ENCODE peak calls at places on chromosomes 4 and X, in five cellular contexts. S is tibial nerve, M is IMR-90, O is suprapubic skin, G is stomach. A is an unnamed sample.

GRCh38 chr4:35934370-35934981 is 309.8 kb downstream of the ARAP2 start:
- DNase-seq in M (peak), G (no peak), O (no peak), S (no peak), A (peak)

GRCh38 chr4:70583952-70584834 is 7.9 kb upstream of the AMBN start:
- DNase-seq in M (no peak), S (no peak), G (peak), O (no peak), A (no peak)

GRCh38 chrX:144006811-144007210 is 122.9 kb downstream of the UBE2NL start:
- DNase-seq in M (no peak), G (no peak), O (no peak), S (no peak), A (no peak)

GRCh38 chrX:40171513-40172168 is 73.9 kb upstream of the BCOR start:
- DNase-seq in S (no peak), M (no peak), G (no peak), O (no peak), A (peak)

GRCh38 chrX:69285881-69286545 is 120.8 kb upstream of the PJA1 start:
- DNase-seq in O (no peak), G (peak), M (no peak), S (peak), A (peak)

GRCh38 chr4:101833455-101833854 is 42.9 kb downstream of the BANK1 start:
- DNase-seq in O (no peak), G (no peak), S (no peak), M (no peak), A (no peak)

GRCh38 chrX:80511969-80512760 is 91.9 kb downstream of the TENT5D start:
- DNase-seq in O (no peak), S (no peak), G (no peak), M (no peak), A (peak)

GRCh38 chr4:126604273-126604867 is 1028.4 kb upstream of the INTU start:
- DNase-seq in G (no peak), M (peak), S (peak), O (no peak), A (peak)

GRCh38 chrX:126799059-126799458 is 20.5 kb upstream of the PRR32 start:
- DNase-seq in O (no peak), M (no peak), S (no peak), G (no peak), A (no peak)

GRCh38 chrX:54891573-54891972 is 29.1 kb upstream of the TRO start:
- DNase-seq in S (peak), M (peak), G (no peak), O (no peak), A (peak)

GRCh38 chr4:69038582-69038981 is 57.7 kb upstream of the UGT2B7 start:
- DNase-seq in S (no peak), M (peak), O (no peak), G (no peak), A (no peak)

GRCh38 chr4:106746451-106746850 is 289.7 kb downstream of the DKK2 start:
- DNase-seq in S (no peak), G (no peak), O (no peak), M (no peak), A (no peak)

GRCh38 chr4:90943311-90943710 is 816.1 kb downstream of the CCSER1 start:
- DNase-seq in S (no peak), M (no peak), O (no peak), G (no peak), A (no peak)

GRCh38 chr4:74768857-74769525 is 25.3 kb downstream of the BTC start:
- DNase-seq in M (peak), G (peak), O (no peak), S (no peak), A (no peak)

GRCh38 chrX:140710710-140711109 is 1.2 kb downstream of the LINC00632 start:
- DNase-seq in S (no peak), G (no peak), O (no peak), M (no peak), A (no peak)

GRCh38 chr4:91620952-91621351 is 682.8 kb upstream of the GRID2 start:
- DNase-seq in G (no peak), M (no peak), S (no peak), O (no peak), A (no peak)

GRCh38 chr4:121712001-121712655 is 15.3 kb upstream of the ANXA5 start:
- DNase-seq in M (no peak), O (no peak), S (no peak), G (no peak), A (no peak)

GRCh38 chr4:16227462-16227868 is 1.2 kb upstream of the TAPT1 start:
- DNase-seq in S (peak), G (peak), M (peak), O (peak), A (peak)

GRCh38 chr4:107747748-107748486 is 27.9 kb upstream of the PAPSS1 start:
- DNase-seq in M (no peak), G (no peak), S (no peak), O (no peak), A (no peak)

GRCh38 chr4:94160774-94161173 is 46.9 kb upstream of the SMARCAD1 start:
- DNase-seq in M (no peak), S (no peak), O (no peak), G (no peak), A (no peak)

GRCh38 chr4:124810814-124811213 is 98.3 kb upstream of the ANKRD50 start:
- DNase-seq in S (no peak), O (no peak), G (no peak), M (no peak), A (no peak)

GRCh38 chr4:84531689-84532088 is 32.6 kb upstream of the NKX6-1 start:
- DNase-seq in M (no peak), S (no peak), O (no peak), G (no peak), A (no peak)

GRCh38 chr4:95263960-95264359 is 284.8 kb downstream of the UNC5C start:
- DNase-seq in G (no peak), M (no peak), O (no peak), S (no peak), A (no peak)

GRCh38 chr4:24470681-24471622 is 113.4 kb downstream of the DHX15 start:
- DNase-seq in S (peak), G (no peak), M (peak), O (no peak), A (no peak)

GRCh38 chr4:185811509-185812364 is at the start of gene SORBS2:
- DNase-seq in S (no peak), O (no peak), G (peak), M (peak), A (no peak)
- TF ChIP-seq POLR2A in S (no peak), O (no peak), G (peak), M (no peak), A (no peak)

GRCh38 chrX:1713296-1713695 is 98.4 kb downstream of the ASMT start:
- DNase-seq in S (no peak), G (no peak), M (no peak), O (no peak), A (no peak)
- TF ChIP-seq POLR2A in S (no peak), G (no peak), M (no peak), O (no peak), A (no peak)

GRCh38 chrX:71106427-71106826 is at the start of gene CXorf65:
- DNase-seq in M (no peak), O (no peak), G (no peak), S (no peak), A (peak)

GRCh38 chrX:71111851-71112468 is 583 bp upstream of the IL2RG start:
- DNase-seq in O (no peak), S (no peak), M (no peak), G (no peak), A (no peak)

GRCh38 chrX:71107762-71108360 is 1.3 kb upstream of the CXorf65 start:
- DNase-seq in O (no peak), M (no peak), S (no peak), G (no peak), A (peak)

GRCh38 chrX:71107245-71107644 is 705 bp upstream of the CXorf65 start:
- DNase-seq in G (no peak), O (no peak), M (no peak), S (no peak), A (no peak)

DNA sequence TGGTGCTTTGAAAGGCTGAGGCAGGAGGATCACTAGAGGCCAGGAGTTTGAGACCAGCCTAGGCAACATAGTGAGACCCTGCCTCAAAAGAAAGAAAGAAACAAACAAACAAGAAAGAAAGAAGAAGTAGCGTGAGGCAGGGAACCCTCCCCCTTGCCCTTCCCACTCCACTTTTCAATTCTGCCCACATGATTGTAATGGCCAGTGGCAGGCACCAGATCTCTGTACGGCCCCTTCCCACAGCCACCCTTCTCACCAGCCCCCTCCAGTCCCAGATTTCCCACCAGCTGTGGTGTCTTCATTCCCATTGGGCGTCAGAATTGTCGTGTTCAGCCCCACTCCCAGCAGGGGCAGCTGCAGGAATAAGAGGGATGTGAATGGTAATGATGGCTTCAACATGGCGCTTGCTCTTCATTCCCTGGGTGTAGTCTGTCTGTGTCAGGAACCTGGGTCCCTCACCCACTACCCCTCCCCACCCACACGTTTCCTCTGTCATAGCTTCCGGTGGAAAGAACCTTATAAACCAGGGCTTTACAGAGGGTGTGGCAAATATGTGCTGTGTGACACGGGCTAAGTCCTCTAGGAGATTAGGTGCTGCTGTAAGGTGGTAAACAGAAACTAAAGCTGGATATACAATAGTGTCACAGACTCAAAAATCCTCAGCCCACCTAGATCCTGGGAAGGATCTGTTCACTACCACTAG is at the start of gene IL2RG:
- DNase-seq in G (peak), O (no peak), S (no peak), M (no peak), A (peak)
- TF ChIP-seq POLR2A in G (no peak), O (peak), S (no peak), M (no peak), A (peak)

DNA sequence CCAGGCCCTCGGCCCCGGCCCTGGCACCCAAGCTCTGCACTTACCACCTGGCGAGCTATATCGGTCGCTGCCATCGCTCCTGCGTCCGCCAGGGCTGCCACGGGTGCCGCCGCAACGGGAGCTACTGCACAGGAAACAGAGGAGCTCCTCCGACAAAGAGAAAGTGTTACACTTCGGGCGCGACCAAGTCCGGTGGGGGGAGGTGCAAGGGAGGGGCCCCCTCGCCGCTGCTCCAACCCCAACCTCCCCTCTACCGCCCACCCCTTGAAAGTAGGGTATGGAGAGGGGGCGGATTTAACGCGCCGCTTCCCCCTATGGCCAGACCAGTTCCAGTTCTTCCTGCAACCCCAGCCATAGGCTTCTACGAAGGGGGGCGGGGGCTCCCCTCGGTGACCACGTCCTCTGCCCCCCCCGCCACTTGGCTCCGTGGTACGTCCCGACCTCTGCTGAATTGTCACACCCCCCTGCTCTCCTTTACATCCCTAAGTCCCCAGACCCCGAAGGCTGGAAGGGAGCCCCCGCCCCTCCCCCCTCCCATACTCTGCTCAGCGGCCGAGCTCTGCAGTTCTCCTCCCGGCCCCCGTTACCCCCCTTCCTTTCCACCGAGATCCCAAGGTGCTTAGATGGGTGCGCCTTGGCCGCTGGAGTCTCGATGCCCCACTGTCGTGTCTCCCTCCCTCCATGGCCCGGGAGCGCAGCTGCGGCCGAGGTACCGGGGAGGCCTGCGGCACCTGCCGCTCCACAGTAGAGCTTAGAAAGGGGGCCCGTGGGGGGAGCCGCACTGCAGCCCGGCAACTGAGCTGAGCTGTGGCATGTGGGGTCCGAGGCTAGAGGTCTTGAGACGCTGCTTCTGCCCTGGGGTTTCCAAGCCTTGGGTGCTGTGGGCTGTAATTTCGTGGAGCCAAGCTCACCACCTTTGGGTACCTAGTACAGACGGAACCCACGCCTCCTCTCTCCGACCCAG is at the start of gene SEPTIN6:
- DNase-seq in S (peak), O (peak), G (peak), M (peak), A (peak)
- TF ChIP-seq POLR2A in S (no peak), O (no peak), G (no peak), M (peak), A (peak)

GRCh38 chr4:67931256-67931655 is 32.0 kb downstream of the TMPRSS11A start:
- DNase-seq in O (no peak), S (no peak), M (no peak), G (no peak), A (no peak)

GRCh38 chr4:67935888-67936287 is 27.4 kb downstream of the TMPRSS11A start:
- DNase-seq in M (no peak), O (no peak), G (no peak), S (no peak), A (no peak)

GRCh38 chr4:67933038-67933437 is 30.3 kb downstream of the TMPRSS11A start:
- DNase-seq in M (no peak), S (no peak), O (no peak), G (no peak), A (no peak)

GRCh38 chr4:67933755-67934154 is 29.5 kb downstream of the TMPRSS11A start:
- DNase-seq in O (no peak), S (no peak), M (no peak), G (no peak), A (peak)

GRCh38 chr4:67934628-67935027 is 28.7 kb downstream of the TMPRSS11A start:
- DNase-seq in S (no peak), G (no peak), O (no peak), M (no peak), A (no peak)
- TF ChIP-seq POLR2A in S (no peak), G (no peak), O (no peak), M (no peak), A (no peak)

DNA sequence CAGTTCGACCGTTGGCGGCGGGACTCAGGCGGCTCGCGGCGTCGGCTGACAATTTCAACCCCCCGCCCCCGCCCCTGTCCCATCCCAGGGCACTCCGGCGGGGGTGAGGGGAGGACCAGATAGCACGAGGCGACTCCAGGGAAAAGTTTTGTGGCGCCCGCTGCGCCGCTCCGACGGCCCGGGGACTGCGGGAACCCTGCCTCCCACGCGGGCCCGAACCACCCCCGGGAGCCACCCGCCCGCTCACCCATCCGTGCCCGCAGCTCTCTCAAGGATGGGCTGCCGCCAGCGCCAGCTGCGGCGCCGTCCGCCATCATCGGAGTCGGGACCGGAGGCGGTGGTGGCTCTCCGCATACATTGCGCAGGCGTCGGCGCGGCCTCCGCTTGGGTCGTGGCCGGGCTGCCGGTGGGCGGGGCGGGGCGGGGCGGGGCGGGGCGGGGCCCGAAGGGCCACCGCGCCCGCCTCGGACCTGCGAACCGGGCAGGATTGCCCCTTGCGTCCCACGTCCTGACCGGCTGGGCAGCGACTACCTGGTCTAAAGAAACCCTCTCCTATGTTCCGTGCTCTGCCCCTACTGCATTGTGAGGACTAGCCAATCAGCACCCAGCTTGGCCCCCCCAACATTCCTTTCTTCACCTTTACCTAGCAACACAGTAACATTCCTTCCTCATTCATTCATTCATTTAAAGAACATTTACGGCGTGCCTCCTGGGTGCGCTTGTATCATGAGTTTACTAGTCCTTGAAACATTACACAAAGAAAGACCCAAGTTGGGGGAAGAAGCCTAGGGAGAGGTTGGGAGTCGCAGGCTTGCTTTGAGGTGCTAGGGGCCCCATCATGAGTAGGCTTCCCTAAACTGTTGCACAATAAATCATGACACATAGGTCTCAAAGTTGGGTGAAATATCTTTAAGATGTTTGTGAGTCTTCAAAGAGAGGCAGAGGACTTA is at the start of gene MAP7D3:
- DNase-seq in G (peak), O (no peak), M (peak), S (peak), A (peak)
- TF ChIP-seq POLR2A in G (no peak), O (no peak), M (peak), S (peak), A (no peak)

GRCh38 chr4:128810871-128811570 is 1.5 kb downstream of the JADE1 start:
- DNase-seq in G (peak), M (peak), O (peak), S (peak), A (peak)
- TF ChIP-seq POLR2A in G (peak), M (peak), O (peak), S (peak), A (peak)

GRCh38 chrX:47133493-47133892 is 11.0 kb downstream of the NDUFB11 start:
- DNase-seq in G (no peak), S (no peak), M (no peak), O (no peak), A (no peak)

GRCh38 chrX:47129879-47130358 is 14.6 kb downstream of the NDUFB11 start:
- DNase-seq in M (no peak), G (no peak), S (no peak), O (no peak), A (no peak)

DNA sequence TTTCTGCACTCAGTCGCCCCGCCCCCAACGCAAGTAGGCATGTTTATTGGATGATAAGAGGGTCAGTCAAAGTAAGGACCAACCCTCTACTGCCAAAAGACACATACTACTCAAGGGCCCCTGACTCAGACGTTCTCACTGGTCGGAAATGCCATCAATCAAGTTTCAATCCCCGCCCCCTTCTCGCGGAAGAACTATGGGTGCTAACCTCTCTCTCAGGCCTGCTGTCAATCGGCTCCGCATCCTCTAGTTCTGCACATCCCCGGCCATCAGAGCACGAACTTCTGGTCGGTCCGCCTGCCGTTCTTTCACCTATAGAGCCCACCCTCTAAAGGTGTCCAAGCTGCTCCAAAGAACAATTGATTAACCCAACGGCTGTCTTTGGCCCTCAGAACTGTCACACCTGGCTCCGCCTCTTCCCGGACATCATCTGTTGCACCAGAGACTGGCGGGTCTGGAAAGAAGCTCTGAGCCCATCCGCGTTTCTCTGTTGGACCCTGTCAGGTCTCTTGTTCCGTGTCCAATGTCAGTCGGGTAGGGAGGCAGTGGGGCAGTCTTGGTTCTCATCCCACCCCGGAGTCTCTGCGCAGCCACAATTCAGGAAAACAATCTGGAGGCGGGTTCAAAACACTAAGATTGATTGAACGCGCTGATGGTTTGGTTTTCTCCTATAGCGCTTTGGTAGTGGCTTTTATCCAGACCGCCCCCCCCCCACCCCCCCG is 15.2 kb downstream of the NDUFB11 start:
- DNase-seq in S (peak), G (peak), O (peak), M (peak), A (peak)
- TF ChIP-seq POLR2A in S (peak), G (no peak), O (no peak), M (no peak), A (peak)

GRCh38 chr4:10097906-10098769 is 18.5 kb downstream of the WDR1 start:
- DNase-seq in G (no peak), S (no peak), M (no peak), O (no peak), A (no peak)

GRCh38 chr4:10095296-10095991 is 21.2 kb downstream of the WDR1 start:
- DNase-seq in M (no peak), S (no peak), O (no peak), G (no peak), A (no peak)

GRCh38 chr4:10096976-10097330 is 19.6 kb downstream of the WDR1 start:
- DNase-seq in O (no peak), M (no peak), G (no peak), S (no peak), A (peak)

GRCh38 chr4:10094841-10095240 is 21.8 kb downstream of the WDR1 start:
- DNase-seq in S (no peak), G (no peak), O (no peak), M (no peak), A (no peak)

GRCh38 chr4:10096201-10096975 is 20.2 kb downstream of the WDR1 start:
- DNase-seq in O (no peak), G (peak), S (peak), M (peak), A (peak)
- TF ChIP-seq POLR2A in O (no peak), G (no peak), S (no peak), M (no peak), A (no peak)

GRCh38 chrX:48897621-48898306 is at the start of the genes PQBP1 and TIMM17B:
- DNase-seq in O (peak), S (peak), G (peak), M (peak), A (peak)
- TF ChIP-seq POLR2A in O (peak), S (peak), G (no peak), M (peak), A (peak)

A was measured in erythroblast.